ENCODE peak calls at places on chromosome 19, in five cellular contexts. X is HCT116, H is GM12878, E is WTC11, L is K562. F is an unnamed sample.

GRCh38 chr19:46731007-46731501 is 14.1 kb upstream of the PRKD2 start:
- DNase-seq in E (no peak), H (no peak), X (no peak), L (peak; percentile 87), F (no peak)

GRCh38 chr19:290539-291521 is at the start of gene PLPP2:
- DNase-seq in L (no peak), H (no peak), X (no peak), E (peak; percentile 92), F (no peak)

GRCh38 chr19:12843328-12843727 is 5.0 kb downstream of the MAST1 start:
- DNase-seq in E (no peak), H (no peak), L (no peak), X (no peak), F (no peak)

GRCh38 chr19:45547211-45547770 is 37.3 kb downstream of the OPA3 start:
- DNase-seq in H (no peak), E (no peak), L (no peak), X (no peak), F (no peak)

GRCh38 chr19:49119411-49120324 is at the start of gene PPFIA3:
- DNase-seq in H (no peak), E (peak; percentile 63), X (no peak), L (peak; percentile 69), F (peak; percentile 28)

GRCh38 chr19:21022996-21023395 is 2.5 kb downstream of the ZNF430 start:
- DNase-seq in L (peak; percentile 56), E (no peak), H (no peak), X (peak; percentile 68), F (no peak)

GRCh38 chr19:41753159-41753558 is 2.2 kb upstream of the CEACAM6 start:
- DNase-seq in E (peak; percentile 82), L (peak; percentile 73), X (peak; percentile 34), H (no peak), F (peak; percentile 67)

GRCh38 chr19:48975947-48976847 is 11.1 kb downstream of the FTL start:
- DNase-seq in H (no peak), L (peak; percentile 76), X (no peak), E (peak; percentile 72), F (peak; percentile 57)

GRCh38 chr19:1893791-1894190 is 8.5 kb upstream of the ABHD17A start:
- DNase-seq in X (no peak), E (no peak), H (no peak), L (no peak), F (no peak)

GRCh38 chr19:55210120-55210493 is 806 bp upstream of the PTPRH start:
- DNase-seq in X (peak; percentile 88), E (no peak), H (no peak), L (peak; percentile 35), F (no peak)

GRCh38 chr19:3370728-3371591 is 4.6 kb downstream of the NFIC start:
- DNase-seq in E (no peak), L (no peak), X (no peak), H (no peak), F (no peak)

GRCh38 chr19:29795882-29796523 is 15.8 kb upstream of the CCNE1 start:
- DNase-seq in H (no peak), L (no peak), E (no peak), X (no peak), F (no peak)

GRCh38 chr19:17522988-17523872 is 11.8 kb downstream of the PGLS start:
- DNase-seq in L (no peak), X (no peak), H (peak; percentile 92), E (no peak), F (no peak)

GRCh38 chr19:14775855-14776254 is 2.5 kb downstream of the ADGRE2 start:
- DNase-seq in X (no peak), E (peak; percentile 36), H (no peak), L (peak; percentile 75), F (no peak)

GRCh38 chr19:50679177-50680125 is 30.2 kb downstream of the C19orf81 start:
- DNase-seq in L (peak; percentile 92), E (peak; percentile 90), X (peak; percentile 87), H (peak; percentile 61), F (peak; percentile 99)

GRCh38 chr19:46015961-46016425 is 6.9 kb downstream of the PGLYRP1 start:
- DNase-seq in H (no peak), X (no peak), E (no peak), L (no peak), F (no peak)

GRCh38 chr19:29022599-29022998 is 190.4 kb downstream of the UQCRFS1 start:
- DNase-seq in X (no peak), H (no peak), L (no peak), E (no peak), F (no peak)

GRCh38 chr19:40659116-40659515 is 31.3 kb downstream of the NUMBL start:
- DNase-seq in L (no peak), H (no peak), E (no peak), X (no peak), F (no peak)

GRCh38 chr19:24098359-24098758 is 11.4 kb downstream of the ZNF254 start:
- DNase-seq in L (no peak), H (no peak), X (no peak), E (no peak), F (no peak)

GRCh38 chr19:54460230-54461005 is 3.2 kb downstream of the LENG9 start:
- DNase-seq in L (no peak), X (no peak), H (no peak), E (no peak), F (no peak)

GRCh38 chr19:38093587-38093986 is 130.4 kb downstream of the DPF1 start:
- DNase-seq in L (no peak), E (no peak), X (no peak), H (no peak), F (no peak)

GRCh38 chr19:6047741-6048231 is 62.5 kb downstream of the RFX2 start:
- DNase-seq in H (no peak), E (peak; percentile 77), X (peak; percentile 31), L (peak; percentile 68), F (peak; percentile 58)

GRCh38 chr19:18321729-18322091 is 1.2 kb downstream of the LSM4 start:
- DNase-seq in H (no peak), E (no peak), X (no peak), L (peak; percentile 76), F (no peak)

GRCh38 chr19:46860846-46861690 is at the start of gene ARHGAP35:
- DNase-seq in X (no peak), E (peak; percentile 69), H (no peak), L (peak; percentile 94), F (peak; percentile 85)

GRCh38 chr19:19900124-19900523 is 622 bp upstream of the ZNF93 start:
- DNase-seq in E (no peak), X (no peak), H (no peak), L (peak; percentile 64), F (no peak)

GRCh38 chr19:43773725-43774102 is 7.1 kb downstream of the KCNN4 start:
- DNase-seq in H (no peak), E (peak; percentile 36), L (peak; percentile 91), X (no peak), F (no peak)

GRCh38 chr19:43776285-43776684 is 4.5 kb downstream of the KCNN4 start:
- DNase-seq in X (no peak), L (peak; percentile 69), E (no peak), H (no peak), F (no peak)

GRCh38 chr19:43777163-43777700 is 3.5 kb downstream of the KCNN4 start:
- DNase-seq in E (no peak), L (peak; percentile 78), H (no peak), X (no peak), F (no peak)

GRCh38 chr19:43775299-43775890 is 5.4 kb downstream of the KCNN4 start:
- DNase-seq in H (no peak), L (no peak), X (no peak), E (no peak), F (no peak)

GRCh38 chr19:43774103-43774939 is 6.5 kb downstream of the KCNN4 start:
- DNase-seq in E (peak; percentile 92), H (no peak), L (peak; percentile 98), X (no peak), F (peak; percentile 79)
- TF ChIP-seq SP1 in E (no peak), H (no peak), L (peak; percentile 95), X (no peak), F (no peak)

GRCh38 chr19:27971071-27971470 is 1241.9 kb downstream of the UQCRFS1 start:
- DNase-seq in H (no peak), E (peak; percentile 16), X (no peak), L (no peak), F (no peak)
- TF ChIP-seq SP1 in H (no peak), E (no peak), X (no peak), L (no peak), F (no peak)

GRCh38 chr19:10292789-10293636 is 3.3 kb downstream of the ICAM5 start:
- DNase-seq in L (peak; percentile 77), H (no peak), E (peak; percentile 57), X (no peak), F (no peak)

GRCh38 chr19:10295847-10296591 is 6.3 kb downstream of the ICAM5 start:
- DNase-seq in L (no peak), X (no peak), H (no peak), E (peak; percentile 61), F (no peak)

GRCh38 chr19:10293637-10294367 is 4.0 kb downstream of the ICAM5 start:
- DNase-seq in X (no peak), H (no peak), L (no peak), E (no peak), F (no peak)

GRCh38 chr19:10294368-10294697 is 4.6 kb downstream of the ICAM5 start:
- DNase-seq in H (no peak), X (no peak), L (no peak), E (peak; percentile 68), F (no peak)

DNA sequence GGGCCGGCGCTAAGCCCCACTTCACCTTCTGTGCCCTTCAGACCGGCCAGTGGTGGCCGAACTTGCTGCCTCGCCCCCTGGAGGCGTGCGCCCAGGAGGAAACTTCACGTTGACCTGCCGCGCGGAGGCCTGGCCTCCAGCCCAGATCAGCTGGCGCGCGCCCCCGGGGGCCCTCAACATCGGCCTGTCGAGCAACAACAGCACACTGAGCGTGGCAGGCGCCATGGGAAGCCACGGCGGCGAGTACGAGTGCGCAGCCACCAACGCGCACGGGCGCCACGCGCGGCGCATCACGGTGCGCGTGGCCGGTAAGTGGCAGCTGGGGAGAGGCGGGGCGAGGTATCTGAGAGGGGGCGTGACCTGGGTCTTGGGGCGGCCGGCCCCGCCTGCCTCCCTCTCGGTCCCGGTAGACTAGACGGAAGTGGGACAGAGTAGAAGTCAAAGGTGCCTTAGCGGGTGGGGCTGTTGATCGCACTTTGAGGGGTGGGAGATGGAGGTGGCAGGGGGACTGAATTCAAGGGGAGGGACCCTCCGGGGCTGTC is 5.6 kb downstream of the ICAM5 start:
- DNase-seq in L (no peak), E (peak; percentile 58), X (no peak), H (no peak), F (no peak)
- TF ChIP-seq SP1 in L (no peak), E (no peak), X (no peak), H (no peak), F (no peak)

DNA sequence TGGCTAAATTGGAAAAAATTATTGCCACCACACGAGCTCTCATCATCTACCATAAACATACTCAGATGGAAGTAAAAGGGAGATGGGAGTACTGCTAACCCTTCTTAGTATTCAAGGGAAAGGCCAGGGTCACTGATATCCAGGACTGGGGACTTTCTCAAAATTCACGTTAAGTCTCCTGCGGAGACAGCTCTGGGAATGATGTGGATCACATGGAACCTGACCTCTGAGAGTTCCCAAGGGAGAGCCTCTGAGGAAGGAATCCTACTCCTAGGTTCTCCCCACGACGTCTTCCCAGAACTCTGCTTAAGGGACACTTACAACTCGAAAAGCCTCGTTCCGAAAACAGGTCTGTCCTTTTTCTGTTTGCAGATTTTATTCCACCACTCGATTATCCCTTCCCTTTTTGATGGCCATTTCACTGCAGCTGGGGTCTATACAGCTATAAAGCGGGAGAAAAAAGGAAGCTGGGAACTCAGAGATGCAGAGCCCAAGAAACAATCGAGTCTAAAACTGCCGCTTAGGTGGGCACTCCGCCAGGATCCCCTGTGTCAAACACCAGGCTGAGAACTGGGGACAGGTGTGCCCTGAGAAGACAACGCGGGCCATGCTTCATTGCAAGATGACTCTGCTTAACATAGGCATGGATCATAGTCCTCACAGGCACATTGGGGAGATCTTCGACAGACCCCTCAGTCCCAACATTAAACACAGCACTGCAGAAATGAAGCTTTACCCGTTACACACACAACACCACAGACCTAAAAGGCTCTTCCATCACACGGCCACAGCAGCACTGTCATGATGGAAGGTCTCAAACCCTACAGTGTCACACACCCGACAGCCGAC is 823 bp upstream of the ZNF567 start:
- DNase-seq in E (no peak), H (no peak), L (no peak), X (no peak), F (no peak)
- TF ChIP-seq SP1 in E (no peak), H (no peak), L (no peak), X (no peak), F (no peak)